ENCODE peak calls at places on chromosomes 3 and 15, in seven cellular contexts. L is stimulated activated CD8-positive, alpha-beta memory T cell treated with anti-CD3 and anti-CD28 coated beads, Interleukin-15, amount 100 ng/mL, for 1 hour; N is T-helper 17 cell; Z is endothelial cell; A is GM23338; F is HT1080; I is astrocyte of the spinal cord. Q is an unnamed sample.

GRCh38 chr3:42505203-42505848 is 2.9 kb downstream of the VIPR1 start:
- DNase-seq in L (no peak), N (peak; percentile 4), Z (no peak), A (no peak), F (no peak), I (no peak), Q (no peak)

GRCh38 chr3:130925628-130926027 is 31.7 kb downstream of the ATP2C1 start:
- DNase-seq in L (no peak), N (no peak), Z (no peak), A (no peak), F (peak; percentile 52), I (peak; percentile 23), Q (no peak)

GRCh38 chr3:89699771-89700170 is 592.4 kb downstream of the EPHA3 start:
- DNase-seq in L (no peak), N (no peak), Z (no peak), A (peak; percentile 1), F (no peak), I (no peak), Q (no peak)

GRCh38 chr15:74385442-74386132 is 18.1 kb upstream of the CYP11A1 start:
- DNase-seq in L (no peak), N (no peak), Z (peak; percentile 44), A (no peak), F (peak; percentile 40), I (no peak), Q (no peak)

GRCh38 chr3:25686766-25687165 is 22.1 kb upstream of the TOP2B start:
- DNase-seq in L (no peak), N (no peak), Z (no peak), A (peak; percentile 32), F (no peak), I (no peak), Q (no peak)

GRCh38 chr15:48402778-48403177 is 71.5 kb downstream of the DUT start:
- DNase-seq in L (no peak), N (no peak), Z (no peak), A (no peak), F (no peak), I (no peak), Q (no peak)

GRCh38 chr3:78613366-78614008 is 1154.3 kb downstream of the ROBO1 start:
- DNase-seq in L (no peak), N (no peak), Z (no peak), A (no peak), F (no peak), I (no peak), Q (no peak)

GRCh38 chr3:178672263-178672662 is 136.0 kb downstream of the KCNMB2 start:
- DNase-seq in L (no peak), N (no peak), Z (no peak), A (no peak), F (peak; percentile 45), I (peak; percentile 35), Q (no peak)

GRCh38 chr3:45906681-45907220 is 20.4 kb downstream of the CCR9 start:
- DNase-seq in L (no peak), N (no peak), Z (peak; percentile 33), A (peak; percentile 61), F (peak; percentile 57), I (peak; percentile 56), Q (no peak)

GRCh38 chr3:106006001-106006400 is 137.2 kb upstream of the CBLB start:
- DNase-seq in L (no peak), N (no peak), Z (no peak), A (no peak), F (peak; percentile 92), I (peak; percentile 29), Q (no peak)

GRCh38 chr15:74399100-74399499 is 31.7 kb upstream of the CYP11A1 start:
- DNase-seq in L (no peak), N (no peak), Z (no peak), A (no peak), F (no peak), I (no peak), Q (no peak)

GRCh38 chr3:157239082-157239704 is 79.2 kb upstream of the CCNL1 start:
- DNase-seq in L (peak; percentile 60), N (peak; percentile 43), Z (peak; percentile 78), A (peak; percentile 87), F (peak; percentile 73), I (peak; percentile 41), Q (peak; percentile 50)

GRCh38 chr3:42501681-42502428 is 588 bp upstream of the VIPR1 start:
- DNase-seq in L (peak; percentile 28), N (peak; percentile 49), Z (peak; percentile 66), A (peak; percentile 57), F (no peak), I (peak; percentile 16), Q (peak; percentile 22)

GRCh38 chr3:52349611-52350395 is 33.7 kb downstream of the DNAH1 start:
- DNase-seq in L (no peak), N (no peak), Z (no peak), A (no peak), F (no peak), I (no peak), Q (no peak)

GRCh38 chr3:176430244-176430893 is 766.9 kb downstream of the TBL1XR1 start:
- DNase-seq in L (no peak), N (no peak), Z (peak; percentile 9), A (peak; percentile 68), F (peak; percentile 48), I (peak; percentile 55), Q (no peak)

GRCh38 chr3:54951405-54951804 is 23.5 kb upstream of the LRTM1 start:
- DNase-seq in L (no peak), N (no peak), Z (peak; percentile 72), A (peak; percentile 77), F (peak; percentile 79), I (peak; percentile 95), Q (no peak)

GRCh38 chr15:90529369-90530249 is at the start of gene CRTC3:
- DNase-seq in L (no peak), N (peak; percentile 43), Z (peak; percentile 53), A (peak; percentile 48), F (no peak), I (peak; percentile 28), Q (peak; percentile 36)

GRCh38 chr3:115552007-115552406 is 71.3 kb upstream of the GAP43 start:
- DNase-seq in L (no peak), N (no peak), Z (no peak), A (no peak), F (no peak), I (no peak), Q (no peak)

GRCh38 chr3:4449043-4449803 is 17.8 kb downstream of the SUMF1 start:
- DNase-seq in L (no peak), N (no peak), Z (no peak), A (no peak), F (no peak), I (no peak), Q (no peak)

Q was measured in central memory CD8-positive, alpha-beta T cell.